ENCODE peak calls at places on chromosomes 16 and 17, in seven cellular contexts. S, K, B, I, V, W and H are unnamed samples.

GRCh38 chr17:15514469-15514868 is 47.0 kb upstream of the CDRT4 start:
- DNase-seq in S (no peak), K (no peak), B (no peak), I (no peak), V (no peak), W (no peak), H (no peak)

GRCh38 chr17:72719582-72720493 is 372.6 kb downstream of the SLC39A11 start:
- DNase-seq in S (no peak), K (peak; percentile 86), B (peak; percentile 13), I (peak; percentile 53), V (no peak), W (no peak), H (peak; percentile 89)

GRCh38 chr17:58702708-58703107 is 10.3 kb downstream of the RAD51C start:
- DNase-seq in S (no peak), K (no peak), B (no peak), I (no peak), V (no peak), W (no peak), H (no peak)

GRCh38 chr17:8189041-8189710 is 804 bp downstream of the BORCS6 start:
- DNase-seq in S (no peak), K (no peak), B (peak; percentile 23), I (no peak), V (peak; percentile 45), W (no peak), H (no peak)

GRCh38 chr16:14302399-14303181 is 231.5 kb downstream of the MRTFB start:
- DNase-seq in S (no peak), K (no peak), B (no peak), I (no peak), V (no peak), W (no peak), H (peak; percentile 20)

GRCh38 chr17:42519546-42520444 is 16.2 kb upstream of the NAGLU start:
- DNase-seq in S (peak; percentile 95), K (no peak), B (no peak), I (no peak), V (peak; percentile 94), W (no peak), H (no peak)

GRCh38 chr17:82267575-82268379 is 5.7 kb downstream of the CSNK1D start:
- DNase-seq in S (peak; percentile 86), K (no peak), B (no peak), I (no peak), V (peak; percentile 96), W (peak; percentile 53), H (no peak)

GRCh38 chr16:85321856-85322271 is 209.6 kb upstream of the CIBAR2 start:
- DNase-seq in S (no peak), K (no peak), B (no peak), I (no peak), V (peak; percentile 95), W (peak; percentile 51), H (no peak)

GRCh38 chr17:68592004-68592403 is 9.2 kb downstream of the FAM20A start:
- DNase-seq in S (no peak), K (no peak), B (no peak), I (no peak), V (no peak), W (no peak), H (no peak)

GRCh38 chr17:67183531-67183930 is 61.5 kb downstream of the HELZ start:
- DNase-seq in S (no peak), K (no peak), B (no peak), I (no peak), V (no peak), W (no peak), H (no peak)

GRCh38 chr17:58337600-58338453 is 9.2 kb upstream of the TSPOAP1 start:
- DNase-seq in S (peak; percentile 87), K (peak; percentile 96), B (peak; percentile 73), I (peak; percentile 91), V (peak; percentile 83), W (no peak), H (peak; percentile 97)

GRCh38 chr17:83129676-83130075 is 50.3 kb downstream of the METRNL start:
- DNase-seq in S (no peak), K (no peak), B (no peak), I (no peak), V (peak; percentile 22), W (no peak), H (no peak)

GRCh38 chr16:67828651-67829050 is 13.5 kb upstream of the THAP11 start:
- DNase-seq in S (no peak), K (no peak), B (no peak), I (no peak), V (no peak), W (no peak), H (no peak)

GRCh38 chr17:1725642-1726511 is 1.4 kb downstream of the WDR81 start:
- DNase-seq in S (no peak), K (no peak), B (no peak), I (no peak), V (no peak), W (no peak), H (no peak)

GRCh38 chr17:29019475-29020181 is 13.8 kb upstream of the SEZ6 start:
- DNase-seq in S (no peak), K (no peak), B (no peak), I (no peak), V (no peak), W (no peak), H (no peak)

GRCh38 chr17:39152134-39152884 is 872 bp upstream of the PLXDC1 start:
- DNase-seq in S (no peak), K (peak; percentile 44), B (no peak), I (no peak), V (peak; percentile 56), W (no peak), H (no peak)

GRCh38 chr16:38941-39892 is 14.2 kb downstream of the POLR3K start:
- DNase-seq in S (no peak), K (peak; percentile 87), B (no peak), I (peak; percentile 30), V (no peak), W (no peak), H (peak; percentile 56)

GRCh38 chr16:47110939-47111338 is 32.8 kb downstream of the NETO2 start:
- DNase-seq in S (no peak), K (no peak), B (no peak), I (no peak), V (no peak), W (no peak), H (no peak)

GRCh38 chr17:13429201-13429600 is 172.5 kb downstream of the HS3ST3A1 start:
- DNase-seq in S (peak; percentile 35), K (no peak), B (no peak), I (no peak), V (no peak), W (no peak), H (no peak)

GRCh38 chr16:19382887-19383816 is 34.5 kb upstream of the TMC5 start:
- DNase-seq in S (no peak), K (peak; percentile 26), B (no peak), I (no peak), V (no peak), W (no peak), H (no peak)

GRCh38 chr17:80362428-80363119 is 52.4 kb upstream of the ENDOV start:
- DNase-seq in S (no peak), K (no peak), B (no peak), I (no peak), V (peak; percentile 63), W (no peak), H (no peak)

GRCh38 chr16:88301431-88301830 is 81.3 kb upstream of the ZNF469 start:
- DNase-seq in S (no peak), K (no peak), B (no peak), I (no peak), V (peak; percentile 6), W (no peak), H (no peak)

GRCh38 chr17:64503821-64504768 is 2.0 kb downstream of the DDX5 start:
- DNase-seq in S (no peak), K (no peak), B (no peak), I (no peak), V (no peak), W (no peak), H (no peak)

GRCh38 chr17:43384476-43384862 is 14.3 kb upstream of the ARL4D start:
- DNase-seq in S (no peak), K (no peak), B (no peak), I (no peak), V (no peak), W (no peak), H (no peak)

GRCh38 chr16:49350265-49351103 is 23.1 kb upstream of the C16orf78 start:
- DNase-seq in S (peak; percentile 51), K (peak; percentile 59), B (no peak), I (peak; percentile 42), V (peak; percentile 41), W (peak; percentile 11), H (peak; percentile 60)

GRCh38 chr16:72835041-72835440 is 212.9 kb downstream of the ZFHX3 start:
- DNase-seq in S (no peak), K (no peak), B (no peak), I (no peak), V (no peak), W (no peak), H (no peak)

GRCh38 chr17:14302421-14303099 is 1.7 kb downstream of the HS3ST3B1 start:
- DNase-seq in S (peak; percentile 54), K (peak; percentile 86), B (peak; percentile 76), I (peak; percentile 78), V (peak; percentile 87), W (no peak), H (peak; percentile 85)

GRCh38 chr16:1788708-1789100 is 4.8 kb downstream of the IGFALS start:
- DNase-seq in S (no peak), K (no peak), B (peak; percentile 4), I (no peak), V (peak; percentile 20), W (no peak), H (no peak)

GRCh38 chr17:28230011-28230410 is 89.0 kb upstream of the TMEM97 start:
- DNase-seq in S (no peak), K (peak; percentile 42), B (no peak), I (no peak), V (no peak), W (no peak), H (no peak)

GRCh38 chr16:88472042-88472441 is 19.0 kb downstream of the ZFPM1 start:
- DNase-seq in S (no peak), K (no peak), B (no peak), I (no peak), V (no peak), W (no peak), H (no peak)

GRCh38 chr17:55783684-55784245 is 32.9 kb downstream of the PCTP start:
- DNase-seq in S (no peak), K (no peak), B (no peak), I (no peak), V (peak; percentile 83), W (no peak), H (peak; percentile 93)

GRCh38 chr17:76696763-76697701 is 13.7 kb downstream of the MXRA7 start:
- DNase-seq in S (no peak), K (no peak), B (no peak), I (no peak), V (peak; percentile 86), W (no peak), H (no peak)

GRCh38 chr16:87979352-87979751 is 28.1 kb downstream of the BANP start:
- DNase-seq in S (no peak), K (no peak), B (no peak), I (no peak), V (peak; percentile 49), W (no peak), H (no peak)

GRCh38 chr16:86085795-86086194 is 186.8 kb downstream of the IRF8 start:
- DNase-seq in S (no peak), K (no peak), B (no peak), I (no peak), V (no peak), W (no peak), H (no peak)

GRCh38 chr16:27179500-27180072 is 23.7 kb upstream of the KDM8 start:
- DNase-seq in S (peak; percentile 53), K (peak; percentile 95), B (peak; percentile 70), I (peak; percentile 84), V (peak; percentile 86), W (no peak), H (peak; percentile 93)

GRCh38 chr16:67883872-67884261 is 818 bp upstream of the NRN1L start:
- DNase-seq in S (no peak), K (peak; percentile 76), B (peak; percentile 74), I (peak; percentile 56), V (peak; percentile 47), W (no peak), H (peak; percentile 73)

GRCh38 chr17:78981010-78981888 is 1.5 kb upstream of the LGALS3BP start:
- DNase-seq in S (no peak), K (no peak), B (no peak), I (no peak), V (no peak), W (no peak), H (no peak)

GRCh38 chr16:58127033-58127556 is 2.1 kb downstream of the CFAP20 start:
- DNase-seq in S (no peak), K (peak; percentile 62), B (no peak), I (no peak), V (no peak), W (no peak), H (peak; percentile 50)